ENCODE peak calls at places on chromosomes 13 and 19, in four cellular contexts. M is neuronal stem cell, J is cardiac fibroblast, X is right lobe of liver. W is an unnamed sample.

GRCh38 chr13:33340631-33341030 is 55.1 kb upstream of the STARD13 start:
- DNase-seq in M (no peak), J (peak), X (no peak), W (no peak)

GRCh38 chr19:2034729-2035589 is 16.1 kb downstream of the MKNK2 start:
- DNase-seq in M (no peak), J (peak), X (no peak), W (peak)

GRCh38 chr19:35375505-35376307 is 4.8 kb downstream of the GPR42 start:
- DNase-seq in M (no peak), J (no peak), X (no peak), W (peak)

GRCh38 chr19:7729211-7729610 is 2.7 kb downstream of the CLEC4G start:
- DNase-seq in M (no peak), J (no peak), X (no peak), W (no peak)

GRCh38 chr19:9917322-9917721 is 19.0 kb downstream of the OLFM2 start:
- DNase-seq in M (no peak), J (peak), X (no peak), W (peak)

GRCh38 chr19:48424694-48425219 is 21.0 kb upstream of the GRWD1 start:
- DNase-seq in M (no peak), J (peak), X (no peak), W (peak)

GRCh38 chr19:55474269-55475265 is 1.9 kb upstream of the ZNF628 start:
- DNase-seq in M (no peak), J (no peak), X (no peak), W (no peak)

GRCh38 chr13:108917581-108917980 is 288.2 kb downstream of the MYO16 start:
- DNase-seq in M (no peak), J (peak), X (no peak), W (no peak)

GRCh38 chr13:49082653-49083536 is 107.2 kb downstream of the FNDC3A start:
- DNase-seq in M (no peak), J (peak), X (no peak), W (no peak)

GRCh38 chr13:108383676-108384075 is 114.2 kb downstream of the TNFSF13B start:
- DNase-seq in M (no peak), J (no peak), X (no peak), W (peak)

GRCh38 chr13:40082644-40083043 is 427.2 kb downstream of the COG6 start:
- DNase-seq in M (no peak), J (no peak), X (peak), W (peak)

GRCh38 chr13:36297259-36297599 is 385 bp downstream of the CCDC169 start:
- DNase-seq in M (no peak), J (peak), X (no peak), W (peak)

GRCh38 chr19:38850976-38851621 is 1.3 kb upstream of the HNRNPL start:
- DNase-seq in M (peak), J (no peak), X (peak), W (peak)